ENCODE peak calls at places on chromosomes 12 and 14, in five cellular contexts. One of them, this sample, is unnamed.

GRCh38 chr14:21536395-21537087 is 10.4 kb upstream of the SALL2 start:
- DNase-seq in stomach: no peak
- DNase-seq in lower leg skin: no peak
- DNase-seq in body of pancreas: no peak
- DNase-seq in IMR-90: no peak
- DNase-seq in this sample: no peak

GRCh38 chr12:39788235-39788634 is 168.6 kb upstream of the ABCD2 start:
- DNase-seq in stomach: no peak
- DNase-seq in lower leg skin: no peak
- DNase-seq in body of pancreas: no peak
- DNase-seq in IMR-90: no peak
- DNase-seq in this sample: no peak

GRCh38 chr12:13613297-13613696 is 368.1 kb downstream of the GRIN2B start:
- DNase-seq in stomach: no peak
- DNase-seq in lower leg skin: no peak
- DNase-seq in body of pancreas: no peak
- DNase-seq in IMR-90: no peak
- DNase-seq in this sample: no peak

GRCh38 chr14:60590907-60591510 is 58.3 kb downstream of the SIX1 start:
- DNase-seq in stomach: no peak
- DNase-seq in lower leg skin: no peak
- DNase-seq in body of pancreas: no peak
- DNase-seq in IMR-90: peak
- DNase-seq in this sample: no peak

GRCh38 chr14:45633220-45633984 is 380.4 kb upstream of the MIS18BP1 start:
- DNase-seq in stomach: no peak
- DNase-seq in lower leg skin: peak
- DNase-seq in body of pancreas: no peak
- DNase-seq in IMR-90: no peak
- DNase-seq in this sample: no peak

GRCh38 chr14:104818714-104819161 is 17.8 kb downstream of the ZBTB42 start:
- DNase-seq in stomach: peak
- DNase-seq in lower leg skin: no peak
- DNase-seq in body of pancreas: no peak
- DNase-seq in IMR-90: no peak
- DNase-seq in this sample: no peak

GRCh38 chr12:74391283-74391682 is 146.4 kb upstream of the ATXN7L3B start:
- DNase-seq in stomach: no peak
- DNase-seq in lower leg skin: no peak
- DNase-seq in body of pancreas: no peak
- DNase-seq in IMR-90: no peak
- DNase-seq in this sample: no peak

GRCh38 chr14:20681348-20682126 is 2.8 kb upstream of the RNASE4 start:
- DNase-seq in stomach: peak
- DNase-seq in lower leg skin: peak
- DNase-seq in body of pancreas: peak
- DNase-seq in IMR-90: peak
- DNase-seq in this sample: no peak

GRCh38 chr12:130686511-130686981 is 29.6 kb downstream of the RIMBP2 start:
- DNase-seq in stomach: no peak
- DNase-seq in lower leg skin: no peak
- DNase-seq in body of pancreas: no peak
- DNase-seq in IMR-90: no peak
- DNase-seq in this sample: no peak

GRCh38 chr12:108266131-108266530 is 73.0 kb downstream of the CMKLR1 start:
- DNase-seq in stomach: no peak
- DNase-seq in lower leg skin: no peak
- DNase-seq in body of pancreas: no peak
- DNase-seq in IMR-90: no peak
- DNase-seq in this sample: no peak

GRCh38 chr12:59677857-59678256 is 82.0 kb downstream of the SLC16A7 start:
- DNase-seq in stomach: peak
- DNase-seq in lower leg skin: no peak
- DNase-seq in body of pancreas: peak
- DNase-seq in IMR-90: no peak
- DNase-seq in this sample: no peak

GRCh38 chr12:56591111-56591510 is 39.0 kb downstream of the BAZ2A start:
- DNase-seq in stomach: no peak
- DNase-seq in lower leg skin: no peak
- DNase-seq in body of pancreas: no peak
- DNase-seq in IMR-90: no peak
- DNase-seq in this sample: no peak

GRCh38 chr12:92695577-92695976 is 7.2 kb upstream of the PLEKHG7 start:
- DNase-seq in stomach: no peak
- DNase-seq in lower leg skin: no peak
- DNase-seq in body of pancreas: no peak
- DNase-seq in IMR-90: no peak
- DNase-seq in this sample: no peak

GRCh38 chr14:100547633-100548294 is 39.5 kb downstream of the BEGAIN start:
- DNase-seq in stomach: peak
- DNase-seq in lower leg skin: peak
- DNase-seq in body of pancreas: peak
- DNase-seq in IMR-90: peak
- DNase-seq in this sample: no peak

GRCh38 chr12:62520361-62520760 is 53.7 kb downstream of the MON2 start:
- DNase-seq in stomach: no peak
- DNase-seq in lower leg skin: no peak
- DNase-seq in body of pancreas: no peak
- DNase-seq in IMR-90: no peak
- DNase-seq in this sample: no peak

GRCh38 chr12:122081697-122082221 is 3.2 kb downstream of the MLXIP start:
- DNase-seq in stomach: no peak
- DNase-seq in lower leg skin: peak
- DNase-seq in body of pancreas: no peak
- DNase-seq in IMR-90: peak
- DNase-seq in this sample: no peak

GRCh38 chr12:52201520-52201839 is 9.7 kb upstream of the KRT80 start:
- DNase-seq in stomach: no peak
- DNase-seq in lower leg skin: no peak
- DNase-seq in body of pancreas: no peak
- DNase-seq in IMR-90: no peak
- DNase-seq in this sample: no peak

GRCh38 chr12:79775355-79776073 is 84.8 kb upstream of the PAWR start:
- DNase-seq in stomach: no peak
- DNase-seq in lower leg skin: no peak
- DNase-seq in body of pancreas: no peak
- DNase-seq in IMR-90: no peak
- DNase-seq in this sample: no peak

GRCh38 chr14:93764211-93764659 is 24.1 kb downstream of the PRIMA1 start:
- DNase-seq in stomach: no peak
- DNase-seq in lower leg skin: no peak
- DNase-seq in body of pancreas: no peak
- DNase-seq in IMR-90: peak
- DNase-seq in this sample: no peak

GRCh38 chr14:75125617-75126016 is 1.2 kb downstream of the NEK9 start:
- DNase-seq in stomach: no peak
- DNase-seq in lower leg skin: no peak
- DNase-seq in body of pancreas: no peak
- DNase-seq in IMR-90: peak
- DNase-seq in this sample: no peak

GRCh38 chr14:102849522-102850379 is 72.5 kb downstream of the TRAF3 start:
- DNase-seq in stomach: peak
- DNase-seq in lower leg skin: no peak
- DNase-seq in body of pancreas: no peak
- DNase-seq in IMR-90: peak
- DNase-seq in this sample: no peak
- TF ChIP-seq POLR2A in stomach: no peak
- TF ChIP-seq POLR2A in lower leg skin: no peak
- TF ChIP-seq POLR2A in body of pancreas: no peak
- TF ChIP-seq POLR2A in IMR-90: no peak
- TF ChIP-seq POLR2A in this sample: no peak

GRCh38 chr14:52949711-52950409 is 990 bp downstream of the FERMT2 start:
- DNase-seq in stomach: no peak
- DNase-seq in lower leg skin: peak
- DNase-seq in body of pancreas: no peak
- DNase-seq in IMR-90: peak
- DNase-seq in this sample: no peak
- TF ChIP-seq POLR2A in stomach: no peak
- TF ChIP-seq POLR2A in lower leg skin: no peak
- TF ChIP-seq POLR2A in body of pancreas: no peak
- TF ChIP-seq POLR2A in IMR-90: no peak
- TF ChIP-seq POLR2A in this sample: no peak

DNA sequence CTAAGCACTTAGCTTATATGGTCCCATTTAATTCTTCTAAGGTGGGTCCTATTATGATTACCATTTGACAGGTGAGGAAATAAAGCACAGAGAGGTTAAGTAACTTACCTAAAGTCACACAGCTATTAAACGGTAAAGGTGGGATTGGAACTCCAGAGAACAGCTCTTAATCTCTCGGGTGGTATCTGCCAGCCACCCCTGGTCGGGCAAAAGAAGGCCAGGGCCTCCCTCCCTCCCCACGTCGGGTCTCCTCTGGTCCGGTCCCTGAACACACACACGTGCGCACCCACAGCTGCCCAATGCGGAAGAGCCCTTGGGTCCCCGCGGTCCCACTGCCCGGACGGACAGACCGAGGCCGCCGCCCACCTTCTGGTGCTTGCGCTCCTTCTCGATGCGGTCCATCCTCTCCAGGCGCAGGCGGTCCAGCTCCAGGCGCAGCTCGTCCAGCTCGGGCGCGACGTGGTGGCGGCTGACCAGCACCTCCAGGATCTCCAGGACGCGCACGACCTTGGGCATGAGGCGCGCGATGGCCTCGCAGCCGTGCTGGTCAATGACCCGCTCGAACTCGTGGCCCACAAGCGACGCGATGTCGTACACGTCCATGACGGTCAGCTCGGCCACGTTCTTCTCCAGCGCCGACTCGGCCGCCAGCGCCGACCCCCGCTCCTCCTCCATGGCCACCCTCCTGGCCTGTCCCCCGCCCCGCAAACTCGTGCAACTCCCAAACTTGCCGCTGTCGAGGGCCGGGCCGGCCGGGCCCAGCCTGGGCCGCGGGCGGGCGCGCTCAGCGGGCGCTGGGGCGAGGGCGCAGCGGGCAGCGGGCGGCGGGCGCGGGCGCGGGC is 490 bp downstream of the RILPL1 start:
- DNase-seq in stomach: peak
- DNase-seq in lower leg skin: no peak
- DNase-seq in body of pancreas: peak
- DNase-seq in IMR-90: peak
- DNase-seq in this sample: no peak
- TF ChIP-seq POLR2A in stomach: no peak
- TF ChIP-seq POLR2A in lower leg skin: no peak
- TF ChIP-seq POLR2A in body of pancreas: no peak
- TF ChIP-seq POLR2A in IMR-90: no peak
- TF ChIP-seq POLR2A in this sample: no peak

GRCh38 chr14:73713804-73714655 is at the start of gene PNMA1:
- DNase-seq in stomach: peak
- DNase-seq in lower leg skin: peak
- DNase-seq in body of pancreas: peak
- DNase-seq in IMR-90: peak
- DNase-seq in this sample: peak
- TF ChIP-seq POLR2A in stomach: peak
- TF ChIP-seq POLR2A in lower leg skin: no peak
- TF ChIP-seq POLR2A in body of pancreas: peak
- TF ChIP-seq POLR2A in IMR-90: peak
- TF ChIP-seq POLR2A in this sample: peak

This sample was measured in GM12892.